ENCODE peak calls at places on chromosome 10, in four cellular contexts. K is HepG2, V is K562, X is H1. I is an unnamed sample.

GRCh38 chr10:20396168-20396567 is 500.9 kb downstream of the NEBL start:
- DNase-seq in X (no peak), V (no peak), K (no peak), I (no peak)

GRCh38 chr10:110860576-110861241 is 11.0 kb upstream of the PDCD4 start:
- DNase-seq in X (peak), V (no peak), K (peak), I (peak)

GRCh38 chr10:101367569-101368453 is 13.8 kb downstream of the BTRC start:
- DNase-seq in V (peak), K (no peak), X (no peak), I (no peak)

GRCh38 chr10:95988702-95989101 is 54.7 kb upstream of the CCNJ start:
- DNase-seq in V (no peak), X (no peak), K (no peak), I (no peak)

GRCh38 chr10:114520453-114520852 is 116.2 kb upstream of the AFAP1L2 start:
- DNase-seq in X (no peak), K (peak), V (no peak), I (no peak)

GRCh38 chr10:128095023-128095752 is 31.0 kb downstream of the MKI67 start:
- DNase-seq in X (no peak), V (no peak), K (no peak), I (no peak)

GRCh38 chr10:68566955-68567354 is 6.8 kb downstream of the TET1 start:
- DNase-seq in K (no peak), V (no peak), X (no peak), I (no peak)

GRCh38 chr10:126705951-126706565 is 35.6 kb upstream of the C10orf90 start:
- DNase-seq in V (no peak), K (no peak), X (no peak), I (no peak)

GRCh38 chr10:112490543-112490942 is 43.5 kb downstream of the VTI1A start:
- DNase-seq in X (no peak), V (no peak), K (peak), I (no peak)

GRCh38 chr10:14153570-14154055 is 177.1 kb downstream of the FRMD4A start:
- DNase-seq in V (peak), X (peak), K (no peak), I (no peak)

GRCh38 chr10:16950686-16951681 is 133.8 kb upstream of the RSU1 start:
- DNase-seq in V (peak), K (no peak), X (no peak), I (no peak)

GRCh38 chr10:19168584-19168983 is 120.0 kb downstream of the MALRD1 start:
- DNase-seq in V (no peak), K (peak), X (peak), I (no peak)

GRCh38 chr10:126935263-126935946 is 30.2 kb downstream of the DOCK1 start:
- DNase-seq in V (no peak), K (no peak), X (no peak), I (no peak)

GRCh38 chr10:90859321-90859751 is 1.5 kb upstream of the HTR7 start:
- DNase-seq in X (no peak), K (peak), V (no peak), I (no peak)

GRCh38 chr10:6833458-6834011 is 253.5 kb upstream of the PRKCQ start:
- DNase-seq in K (no peak), X (no peak), V (no peak), I (no peak)

GRCh38 chr10:18404530-18404929 is 246.9 kb downstream of the NSUN6 start:
- DNase-seq in V (no peak), K (no peak), X (no peak), I (no peak)

GRCh38 chr10:81792729-81793128 is 82.3 kb upstream of the NRG3 start:
- DNase-seq in V (no peak), K (no peak), X (no peak), I (no peak)

GRCh38 chr10:63491558-63492316 is 26.0 kb upstream of the JMJD1C start:
- DNase-seq in V (no peak), X (no peak), K (no peak), I (no peak)

GRCh38 chr10:114068054-114068707 is 24.5 kb downstream of the ADRB1 start:
- DNase-seq in X (no peak), K (no peak), V (no peak), I (no peak)

GRCh38 chr10:46106410-46107255 is 60.6 kb upstream of the MSMB start:
- DNase-seq in X (peak), K (peak), V (peak), I (no peak)

GRCh38 chr10:86768431-86768830 is 12.0 kb downstream of the BMPR1A start:
- DNase-seq in V (no peak), K (no peak), X (no peak), I (no peak)

GRCh38 chr10:43255644-43256431 is 11.0 kb downstream of the RASGEF1A start:
- DNase-seq in V (peak), K (peak), X (peak), I (no peak)

GRCh38 chr10:90947025-90947960 is 26.4 kb upstream of the ANKRD1 start:
- DNase-seq in V (no peak), X (no peak), K (no peak), I (peak)

GRCh38 chr10:3224241-3224640 is 51.7 kb upstream of the PITRM1 start:
- DNase-seq in X (no peak), K (no peak), V (no peak), I (no peak)

GRCh38 chr10:3217853-3218252 is 45.3 kb upstream of the PITRM1 start:
- DNase-seq in X (no peak), V (no peak), K (no peak), I (no peak)

GRCh38 chr10:3220853-3221252 is 48.3 kb upstream of the PITRM1 start:
- DNase-seq in V (no peak), K (no peak), X (no peak), I (no peak)

GRCh38 chr10:3225589-3225988 is 53.0 kb upstream of the PITRM1 start:
- DNase-seq in V (no peak), X (no peak), K (no peak), I (no peak)

DNA sequence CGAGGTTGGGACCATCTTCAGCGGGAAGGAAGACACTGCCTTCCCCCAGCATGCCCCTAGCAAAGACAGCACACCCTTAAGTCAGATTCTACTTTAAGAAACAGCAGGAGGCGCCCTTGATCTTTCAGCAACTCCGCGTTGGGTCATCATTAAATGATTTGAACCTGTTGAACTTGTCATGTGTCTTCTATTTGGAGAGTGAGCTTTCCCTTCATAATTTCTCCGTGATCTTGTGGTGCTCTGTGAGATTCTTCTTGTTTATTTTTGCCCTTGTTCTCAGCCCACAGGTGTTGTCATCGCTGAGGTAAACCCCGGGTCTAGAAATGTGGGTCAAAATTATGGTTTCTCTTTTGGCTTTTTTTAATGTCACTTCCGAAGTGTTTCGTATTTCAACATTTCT is 49.5 kb upstream of the PITRM1 start:
- DNase-seq in X (no peak), V (no peak), K (no peak), I (no peak)
- TF ChIP-seq BRCA1 in X (no peak), V (no peak), K (no peak), I (no peak)

DNA sequence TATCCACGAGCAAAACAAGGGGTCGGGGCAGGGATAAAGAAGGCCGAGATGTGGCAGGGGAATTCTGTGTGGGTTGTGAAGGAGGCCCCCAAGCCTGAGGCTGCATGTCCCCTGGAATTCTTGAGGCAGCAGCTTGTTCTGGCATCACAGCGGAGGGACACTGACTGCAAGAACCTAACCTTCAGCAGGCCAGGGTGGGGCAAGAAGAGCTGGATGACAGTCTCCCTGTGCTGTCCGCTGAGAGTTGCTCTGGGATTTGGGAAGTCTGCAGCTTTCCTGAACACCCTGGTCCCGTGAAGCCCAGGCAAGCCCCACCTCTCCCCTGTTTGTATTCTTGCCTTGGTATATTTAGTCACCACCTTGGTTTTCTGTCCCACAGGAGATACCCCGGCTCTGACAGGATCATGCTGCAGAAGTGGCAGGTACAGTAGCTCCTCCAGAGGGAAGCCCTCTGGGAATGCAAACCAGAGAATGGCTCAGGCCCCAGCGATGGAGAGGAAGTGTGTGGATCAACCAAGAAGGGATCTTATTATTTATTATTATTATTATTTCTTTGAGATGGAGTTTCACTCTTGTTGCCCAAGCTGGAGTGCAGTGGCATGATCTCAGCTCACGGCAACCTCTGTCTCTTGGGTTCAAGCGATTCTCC is 1.9 kb upstream of the LRRC18 start:
- DNase-seq in K (no peak), X (no peak), V (no peak), I (no peak)
- TF ChIP-seq BRCA1 in K (no peak), X (no peak), V (no peak), I (no peak)

GRCh38 chr10:84499846-84500245 is 171.5 kb downstream of the CCSER2 start:
- DNase-seq in V (no peak), X (no peak), K (no peak), I (no peak)

GRCh38 chr10:84497978-84498377 is 169.6 kb downstream of the CCSER2 start:
- DNase-seq in K (peak), X (no peak), V (no peak), I (no peak)

GRCh38 chr10:84493951-84494848 is 165.8 kb downstream of the CCSER2 start:
- DNase-seq in V (no peak), X (no peak), K (no peak), I (no peak)

DNA sequence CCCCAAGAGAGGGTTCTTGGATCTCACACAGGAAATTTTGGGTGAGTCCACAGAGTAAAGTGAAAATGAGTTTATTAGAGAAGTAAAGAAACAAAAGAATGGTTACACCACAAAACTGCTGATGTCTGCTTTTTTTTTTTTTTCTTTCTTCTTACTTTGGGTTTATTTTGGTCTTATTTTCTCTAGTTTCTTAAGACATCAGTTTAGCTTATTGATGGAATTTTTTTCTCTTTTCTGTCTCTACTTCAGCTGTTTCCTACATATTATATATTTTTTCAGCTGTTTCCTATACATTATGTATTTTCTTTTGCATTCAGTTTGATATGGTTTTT is 166.4 kb downstream of the CCSER2 start:
- DNase-seq in V (no peak), K (no peak), X (no peak), I (no peak)
- TF ChIP-seq BRCA1 in V (no peak), K (no peak), X (no peak), I (no peak)

GRCh38 chr10:3000063-3000462 is 67.3 kb upstream of the PFKP start:
- DNase-seq in X (no peak), K (no peak), V (no peak), I (no peak)

GRCh38 chr10:3006093-3006492 is 61.3 kb upstream of the PFKP start:
- DNase-seq in V (no peak), X (no peak), K (no peak), I (no peak)

GRCh38 chr10:3002304-3002703 is 65.0 kb upstream of the PFKP start:
- DNase-seq in X (no peak), V (no peak), K (no peak), I (no peak)
- TF ChIP-seq BRCA1 in X (no peak), V (no peak), K (no peak), I (no peak)

GRCh38 chr10:35635576-35635975 is 6.5 kb downstream of the FZD8 start:
- DNase-seq in X (peak), K (peak), V (peak), I (peak)
- TF ChIP-seq BRCA1 in X (peak), K (no peak), V (no peak), I (no peak)

GRCh38 chr10:71408436-71409225 is 11.9 kb downstream of the CDH23 start:
- DNase-seq in X (peak), V (no peak), K (no peak), I (no peak)

GRCh38 chr10:71409516-71410104 is 12.9 kb downstream of the CDH23 start:
- DNase-seq in V (no peak), X (peak), K (no peak), I (no peak)

GRCh38 chr10:71404510-71405295 is 8.0 kb downstream of the CDH23 start:
- DNase-seq in V (no peak), K (no peak), X (peak), I (no peak)

GRCh38 chr10:71401969-71402368 is 5.2 kb downstream of the CDH23 start:
- DNase-seq in K (no peak), V (no peak), X (no peak), I (no peak)

GRCh38 chr10:71406878-71407277 is 10.2 kb downstream of the CDH23 start:
- DNase-seq in K (no peak), X (no peak), V (no peak), I (no peak)
- TF ChIP-seq BRCA1 in K (no peak), X (no peak), V (no peak), I (no peak)

GRCh38 chr10:132189016-132189415 is 2.3 kb downstream of the DPYSL4 start:
- DNase-seq in X (no peak), V (no peak), K (no peak), I (no peak)

GRCh38 chr10:132188331-132188730 is 1.6 kb downstream of the DPYSL4 start:
- DNase-seq in V (no peak), X (no peak), K (no peak), I (no peak)

GRCh38 chr10:132186488-132187413 is at the start of gene DPYSL4:
- DNase-seq in X (peak), V (peak), K (no peak), I (no peak)

GRCh38 chr10:132185601-132186487 is 904 bp upstream of the DPYSL4 start:
- DNase-seq in X (peak), K (no peak), V (peak), I (no peak)

GRCh38 chr10:132187421-132188138 is 832 bp downstream of the DPYSL4 start:
- DNase-seq in K (no peak), V (no peak), X (peak), I (no peak)
- TF ChIP-seq BRCA1 in K (no peak), V (no peak), X (no peak), I (no peak)

GRCh38 chr10:132001238-132001977 is 19.7 kb upstream of the BNIP3 start:
- DNase-seq in X (peak), K (peak), V (no peak), I (no peak)
- TF ChIP-seq BRCA1 in X (no peak), K (no peak), V (no peak), I (no peak)